ENCODE peak calls at places on chromosome X, in six cellular contexts. H, K, L, Q, R and Y are unnamed samples.

GRCh38 chrX:12315526-12315925 is 177.3 kb downstream of the FRMPD4 start:
- DNase-seq in L (no peak), H (no peak), K (no peak), Q (no peak), R (no peak), Y (no peak)

GRCh38 chrX:39972340-39972739 is 125.4 kb downstream of the BCOR start:
- DNase-seq in K (no peak), L (no peak), H (no peak), R (no peak), Q (peak), Y (no peak)

GRCh38 chrX:133495464-133496391 is 80.4 kb upstream of the GPC4 start:
- DNase-seq in Q (peak), H (no peak), R (no peak), L (no peak), K (peak), Y (peak)

GRCh38 chrX:6968231-6968630 is 179.3 kb upstream of the STS start:
- DNase-seq in K (no peak), L (no peak), R (no peak), H (no peak), Q (no peak), Y (no peak)

GRCh38 chrX:110442631-110443030 is 84.0 kb downstream of the RTL9 start:
- DNase-seq in R (no peak), H (peak), Q (peak), K (no peak), L (no peak), Y (no peak)

GRCh38 chrX:139298437-139298836 is 232.1 kb upstream of the F9 start:
- DNase-seq in Q (no peak), K (no peak), R (no peak), H (no peak), L (no peak), Y (no peak)

GRCh38 chrX:11663875-11664210 is 1.9 kb downstream of the ARHGAP6 start:
- DNase-seq in H (no peak), Q (no peak), L (no peak), R (no peak), K (no peak), Y (no peak)

GRCh38 chrX:39158801-39159657 is 357.8 kb downstream of the MID1IP1 start:
- DNase-seq in K (no peak), R (peak), Q (no peak), H (peak), L (no peak), Y (no peak)

GRCh38 chrX:110359273-110359672 is 625 bp downstream of the RTL9 start:
- DNase-seq in Q (no peak), R (no peak), L (no peak), K (no peak), H (no peak), Y (peak)

GRCh38 chrX:52424658-52425057 is 55.8 kb downstream of the XAGE2 start:
- DNase-seq in K (no peak), H (no peak), Q (peak), R (no peak), L (no peak), Y (no peak)

GRCh38 chrX:67044029-67044653 is 405.3 kb upstream of the EDA2R start:
- DNase-seq in K (no peak), L (no peak), H (no peak), Q (no peak), R (no peak), Y (no peak)

GRCh38 chrX:40300286-40300890 is 202.6 kb upstream of the BCOR start:
- DNase-seq in R (no peak), H (no peak), Q (no peak), K (no peak), L (no peak), Y (no peak)

GRCh38 chrX:13653022-13653693 is at the start of gene TCEANC:
- DNase-seq in Q (peak), K (peak), R (peak), H (peak), L (peak), Y (peak)

GRCh38 chrX:44785652-44786051 is 58.2 kb upstream of the DUSP21 start:
- DNase-seq in Q (peak), R (no peak), H (no peak), L (no peak), K (no peak), Y (no peak)

GRCh38 chrX:135000516-135000915 is 9.7 kb downstream of the SMIM10 start:
- DNase-seq in Q (no peak), H (no peak), K (no peak), R (no peak), L (no peak), Y (no peak)

GRCh38 chrX:49166914-49167739 is 4.6 kb downstream of the MAGIX start:
- DNase-seq in H (peak), L (no peak), K (peak), Q (peak), R (peak), Y (peak)

GRCh38 chrX:130878350-130879341 is 24.4 kb downstream of the ENOX2 start:
- DNase-seq in Q (peak), K (no peak), L (peak), H (peak), R (no peak), Y (peak)

GRCh38 chrX:13029341-13029740 is 15.1 kb downstream of the FAM9C start:
- DNase-seq in R (no peak), H (peak), Q (peak), K (peak), L (no peak), Y (peak)

GRCh38 chrX:74500555-74500954 is 79.3 kb downstream of the SLC16A2 start:
- DNase-seq in K (no peak), R (no peak), H (no peak), L (no peak), Q (no peak), Y (no peak)